ENCODE peak calls at places on chromosomes 12 and 14, in seven cellular contexts. C, G, O, X, H, K and S are unnamed samples.

GRCh38 chr14:95452176-95452889 is 64.1 kb downstream of the SYNE3 start:
- DNase-seq in C (no peak), G (peak), O (peak), X (peak), H (peak), K (no peak), S (peak)

GRCh38 chr12:31037921-31038320 is 35.7 kb upstream of the DDX11 start:
- DNase-seq in C (no peak), G (no peak), O (no peak), X (no peak), H (no peak), K (no peak), S (no peak)

GRCh38 chr12:110355080-110355479 is 48.4 kb downstream of the ANAPC7 start:
- DNase-seq in C (peak), G (no peak), O (peak), X (peak), H (peak), K (no peak), S (peak)

GRCh38 chr14:104860414-104860813 is 4.7 kb upstream of the CEP170B start:
- DNase-seq in C (no peak), G (no peak), O (no peak), X (no peak), H (no peak), K (no peak), S (no peak)

GRCh38 chr14:90815817-90816662 is at the start of gene TTC7B:
- DNase-seq in C (no peak), G (peak), O (peak), X (no peak), H (peak), K (no peak), S (peak)

GRCh38 chr14:34331728-34332623 is 130.1 kb downstream of the SPTSSA start:
- DNase-seq in C (peak), G (peak), O (peak), X (peak), H (peak), K (peak), S (peak)

GRCh38 chr12:62332598-62332997 is 72.4 kb downstream of the USP15 start:
- DNase-seq in C (no peak), G (no peak), O (no peak), X (no peak), H (no peak), K (no peak), S (no peak)

GRCh38 chr12:95709152-95709551 is 81.4 kb downstream of the NTN4 start:
- DNase-seq in C (no peak), G (no peak), O (peak), X (no peak), H (no peak), K (no peak), S (no peak)

GRCh38 chr14:35332517-35333346 is 40.5 kb downstream of the PSMA6 start:
- DNase-seq in C (no peak), G (peak), O (peak), X (no peak), H (no peak), K (no peak), S (peak)

GRCh38 chr14:99635116-99635515 is 9.8 kb upstream of the HHIPL1 start:
- DNase-seq in C (no peak), G (no peak), O (no peak), X (no peak), H (no peak), K (no peak), S (no peak)

GRCh38 chr12:106954462-106955376 is 988 bp upstream of the TMEM263 start:
- DNase-seq in C (no peak), G (peak), O (peak), X (no peak), H (peak), K (no peak), S (no peak)

GRCh38 chr14:52558688-52559087 is 6.1 kb downstream of the GPR137C start:
- DNase-seq in C (no peak), G (no peak), O (no peak), X (no peak), H (no peak), K (no peak), S (no peak)

DNA sequence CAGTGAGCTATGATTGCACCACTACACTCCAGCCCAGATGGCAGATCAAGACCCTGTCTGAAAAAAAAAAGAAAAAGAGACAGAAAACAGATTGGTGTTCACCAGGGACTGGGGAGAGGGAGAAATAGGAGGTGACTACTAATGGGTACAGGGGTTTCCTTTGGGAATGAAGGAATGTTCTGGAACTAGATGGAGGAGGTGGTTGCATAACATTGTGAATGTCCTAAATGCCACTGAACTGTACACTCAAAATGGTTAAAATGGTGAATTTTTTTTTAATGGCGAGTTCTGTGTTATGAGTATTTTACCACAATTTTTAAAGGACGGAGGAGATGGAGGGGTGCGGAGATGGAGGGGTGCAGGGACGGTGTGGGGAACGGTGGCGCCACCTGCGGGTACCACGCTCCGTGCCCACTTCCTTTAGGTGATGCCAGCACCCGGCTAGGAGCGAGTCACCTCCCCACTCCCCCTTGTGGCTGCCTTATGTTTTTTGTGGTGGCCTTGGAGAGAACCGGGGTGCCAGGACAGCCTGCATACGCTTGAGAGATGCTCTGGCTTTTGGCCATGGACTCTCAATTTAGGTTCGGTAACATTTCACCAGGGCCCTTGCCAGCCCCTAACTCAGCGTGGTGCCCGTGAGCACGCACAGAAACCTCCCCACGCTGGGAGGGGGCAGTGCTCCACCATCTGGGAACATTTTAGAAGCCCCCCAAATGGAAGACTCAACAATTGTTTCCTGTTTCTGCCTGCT is 16.1 kb downstream of the UBC start:
- DNase-seq in C (no peak), G (peak), O (peak), X (peak), H (peak), K (no peak), S (peak)
- TF ChIP-seq JUND in C (no peak), G (peak), O (no peak), X (peak), H (no peak), K (no peak), S (no peak)

GRCh38 chr14:102785598-102785963 is 8.3 kb downstream of the TRAF3 start:
- DNase-seq in C (no peak), G (no peak), O (no peak), X (no peak), H (no peak), K (no peak), S (no peak)
- TF ChIP-seq JUND in C (no peak), G (no peak), O (no peak), X (no peak), H (no peak), K (no peak), S (no peak)

DNA sequence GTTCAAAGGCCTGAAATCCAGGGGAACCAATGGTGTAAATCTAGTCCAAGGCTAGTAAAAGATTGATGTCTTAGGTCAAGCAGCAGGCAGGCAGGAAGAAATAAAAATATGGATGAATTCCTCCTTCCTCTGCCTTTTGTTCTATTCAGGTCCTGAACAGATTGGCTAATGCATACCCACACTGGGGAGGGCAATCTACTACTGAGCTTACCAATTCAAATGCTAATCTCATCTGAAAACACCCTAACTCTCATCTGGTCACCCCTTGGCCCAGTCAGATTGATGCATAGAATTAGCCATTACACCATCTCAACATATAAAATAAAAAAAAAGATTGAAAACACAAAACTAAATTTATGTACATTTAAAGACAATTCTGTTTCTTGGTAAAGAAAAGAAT is 19.7 kb downstream of the CLEC6A start:
- DNase-seq in C (no peak), G (no peak), O (no peak), X (no peak), H (no peak), K (no peak), S (no peak)
- TF ChIP-seq JUND in C (no peak), G (no peak), O (no peak), X (no peak), H (no peak), K (no peak), S (no peak)

GRCh38 chr14:38762436-38762835 is 340.6 kb downstream of the SEC23A start:
- DNase-seq in C (no peak), G (no peak), O (no peak), X (no peak), H (no peak), K (no peak), S (no peak)
- TF ChIP-seq JUND in C (no peak), G (no peak), O (no peak), X (no peak), H (no peak), K (no peak), S (no peak)